ENCODE peak calls at places on chromosome 15, in seven cellular contexts. C is NCI-H1105, E is fibroblast of gingiva, A is NCI-H2029, L is cardiac fibroblast, I is HEK293T, W is cerebellar nuclear complex. B is an unnamed sample.

GRCh38 chr15:84648539-84648938 is 5.5 kb downstream of the WDR73 start:
- DNase-seq in I (no peak), C (no peak), L (peak), A (no peak), W (no peak), E (peak), B (peak)

GRCh38 chr15:78388865-78389264 is 48.7 kb downstream of the CRABP1 start:
- DNase-seq in E (no peak), L (no peak), I (no peak), C (no peak), W (no peak), A (no peak), B (no peak)

GRCh38 chr15:74144153-74144775 is 13.9 kb downstream of the ISLR2 start:
- DNase-seq in L (no peak), A (no peak), I (peak), E (no peak), W (no peak), C (no peak), B (no peak)

GRCh38 chr15:69451951-69452701 is 492 bp upstream of the RPLP1 start:
- DNase-seq in I (peak), A (no peak), W (no peak), L (peak), C (no peak), E (peak), B (peak)

GRCh38 chr15:101692799-101693198 is 31.5 kb downstream of the TARS3 start:
- DNase-seq in I (no peak), W (no peak), E (no peak), C (no peak), A (no peak), L (no peak), B (no peak)

GRCh38 chr15:73571346-73571745 is 61.8 kb downstream of the NPTN start:
- DNase-seq in E (no peak), C (no peak), W (no peak), I (no peak), A (peak), L (no peak), B (no peak)

GRCh38 chr15:26867199-26868007 is 541 bp downstream of the GABRA5 start:
- DNase-seq in C (no peak), W (no peak), I (no peak), L (no peak), A (no peak), E (no peak), B (peak)

GRCh38 chr15:71261934-71262333 is 146.7 kb downstream of the THSD4 start:
- DNase-seq in L (no peak), I (no peak), W (no peak), E (peak), C (no peak), A (no peak), B (peak)

GRCh38 chr15:101250331-101250730 is 1.5 kb downstream of the CHSY1 start:
- DNase-seq in E (peak), A (no peak), W (no peak), L (peak), C (no peak), I (no peak), B (peak)

GRCh38 chr15:67945951-67946700 is 106.3 kb upstream of the RNU6-1 start:
- DNase-seq in A (no peak), I (peak), L (no peak), C (no peak), E (peak), W (no peak), B (peak)

GRCh38 chr15:95329362-95329761 is 1001.1 kb upstream of the NR2F2 start:
- DNase-seq in L (peak), W (no peak), I (no peak), C (no peak), A (no peak), E (no peak), B (no peak)

GRCh38 chr15:65346856-65347598 is 30.8 kb downstream of the IGDCC3 start:
- DNase-seq in C (no peak), A (no peak), L (no peak), W (no peak), E (no peak), I (no peak), B (no peak)

GRCh38 chr15:75791337-75791713 is 51.9 kb upstream of the UBE2Q2 start:
- DNase-seq in A (no peak), W (no peak), L (no peak), E (no peak), C (no peak), I (no peak), B (no peak)

GRCh38 chr15:63405159-63405558 is 23.5 kb upstream of the CA12 start:
- DNase-seq in C (no peak), I (no peak), W (no peak), A (no peak), L (no peak), E (no peak), B (no peak)

GRCh38 chr15:32718822-32719716 is 1.3 kb downstream of the GREM1 start:
- DNase-seq in E (no peak), W (no peak), C (no peak), A (peak), L (peak), I (no peak), B (no peak)

GRCh38 chr15:65530318-65531111 is at the start of gene HACD3:
- DNase-seq in C (peak), A (peak), L (peak), W (peak), I (peak), E (peak), B (peak)

GRCh38 chr15:44087578-44088190 is 107.4 kb downstream of the FRMD5 start:
- DNase-seq in L (peak), C (no peak), W (no peak), A (no peak), E (peak), I (no peak), B (peak)

GRCh38 chr15:60339236-60339635 is 58.5 kb downstream of the ANXA2 start:
- DNase-seq in C (no peak), E (no peak), L (no peak), W (no peak), I (no peak), A (no peak), B (no peak)